ENCODE peak calls at places on chromosomes 2 and 18, in eight cellular contexts. C is HFF-Myc, I is GM10248, N is HFFc6, D is astrocyte, E is stomach, R is fibroblast of mammary gland, O is adrenal gland. H is an unnamed sample.
A peak's percentile ranks its signal among the peaks of the same experiment; 100 is the strongest.

GRCh38 chr2:85705680-85706039 is 11.5 kb downstream of the GNLY start:
- DNase-seq in C (peak; percentile 59), I (no peak), N (peak; percentile 65), D (peak; percentile 98), E (peak; percentile 50), R (peak; percentile 99), O (peak; percentile 81), H (no peak)

GRCh38 chr18:78138993-78139496 is 840.6 kb upstream of the SALL3 start:
- DNase-seq in C (no peak), I (no peak), N (no peak), D (no peak), E (no peak), R (no peak), O (no peak), H (no peak)

GRCh38 chr2:2573658-2574293 is 242.7 kb upstream of the MYT1L start:
- DNase-seq in C (no peak), I (no peak), N (peak; percentile 1), D (peak; percentile 2), E (peak; percentile 14), R (peak; percentile 11), O (no peak), H (no peak)

GRCh38 chr2:12502759-12503158 is 214.0 kb upstream of the TRIB2 start:
- DNase-seq in C (peak; percentile 60), I (no peak), N (peak; percentile 42), D (peak; percentile 79), E (no peak), R (peak; percentile 83), O (no peak), H (no peak)

GRCh38 chr2:240232961-240233890 is 92.8 kb upstream of the OTOS start:
- DNase-seq in C (peak; percentile 24), I (peak; percentile 76), N (peak; percentile 79), D (peak; percentile 65), E (peak; percentile 92), R (peak; percentile 76), O (peak; percentile 97), H (peak; percentile 94)

GRCh38 chr2:16123421-16123820 is 183.1 kb downstream of the MYCN start:
- DNase-seq in C (no peak), I (no peak), N (no peak), D (no peak), E (no peak), R (no peak), O (no peak), H (no peak)

GRCh38 chr2:239114616-239115265 is 266.9 kb downstream of the TWIST2 start:
- DNase-seq in C (no peak), I (no peak), N (no peak), D (no peak), E (no peak), R (no peak), O (no peak), H (no peak)

GRCh38 chr2:129255610-129256313 is 723.7 kb upstream of the RAB6C start:
- DNase-seq in C (no peak), I (no peak), N (no peak), D (no peak), E (no peak), R (no peak), O (no peak), H (no peak)

GRCh38 chr2:133844214-133844892 is 276.1 kb upstream of the NCKAP5 start:
- DNase-seq in C (peak; percentile 50), I (peak; percentile 77), N (peak; percentile 73), D (peak; percentile 75), E (peak; percentile 72), R (peak; percentile 72), O (peak; percentile 67), H (peak; percentile 78)

GRCh38 chr2:113227290-113227689 is 51.4 kb downstream of the PAX8 start:
- DNase-seq in C (no peak), I (no peak), N (no peak), D (no peak), E (no peak), R (no peak), O (no peak), H (no peak)

GRCh38 chr2:211512746-211513145 is 956.3 kb downstream of the CPS1 start:
- DNase-seq in C (no peak), I (no peak), N (no peak), D (no peak), E (no peak), R (no peak), O (no peak), H (no peak)

GRCh38 chr2:203782262-203782976 is 76.0 kb downstream of the CD28 start:
- DNase-seq in C (peak; percentile 88), I (peak; percentile 55), N (peak; percentile 97), D (peak; percentile 98), E (peak; percentile 34), R (peak; percentile 99), O (peak; percentile 60), H (peak; percentile 41)

GRCh38 chr2:210072922-210073509 is 70.6 kb downstream of the RPE start:
- DNase-seq in C (peak; percentile 5), I (peak; percentile 18), N (peak; percentile 32), D (peak; percentile 18), E (no peak), R (peak; percentile 62), O (peak; percentile 40), H (no peak)

GRCh38 chr2:223460774-223461211 is 141.4 kb downstream of the SCG2 start:
- DNase-seq in C (peak; percentile 45), I (no peak), N (peak; percentile 68), D (peak; percentile 75), E (no peak), R (peak; percentile 89), O (no peak), H (no peak)

GRCh38 chr2:24152413-24153197 is 22.2 kb upstream of the FAM228A start:
- DNase-seq in C (no peak), I (no peak), N (no peak), D (no peak), E (no peak), R (no peak), O (no peak), H (no peak)

GRCh38 chr2:30627162-30627561 is 180.1 kb downstream of the CAPN13 start:
- DNase-seq in C (no peak), I (no peak), N (no peak), D (no peak), E (no peak), R (no peak), O (no peak), H (no peak)

GRCh38 chr2:152242787-152243472 is 67.4 kb upstream of the STAM2 start:
- DNase-seq in C (no peak), I (no peak), N (no peak), D (no peak), E (no peak), R (no peak), O (no peak), H (no peak)

GRCh38 chr2:193584001-193584400 is 1389.3 kb upstream of the TMEFF2 start:
- DNase-seq in C (no peak), I (no peak), N (no peak), D (no peak), E (no peak), R (peak; percentile 41), O (no peak), H (peak; percentile 33)
- TF ChIP-seq CTCF in C (no peak), I (no peak), N (no peak), D (peak; percentile 39), E (no peak), R (peak; percentile 39), O (no peak), H (peak; percentile 6)

GRCh38 chr2:96599941-96600340 is 38.2 kb downstream of the KANSL3 start:
- DNase-seq in C (no peak), I (no peak), N (no peak), D (no peak), E (no peak), R (no peak), O (no peak), H (no peak)
- TF ChIP-seq CTCF in C (no peak), I (no peak), N (no peak), D (no peak), E (no peak), R (no peak), O (no peak), H (no peak)

DNA sequence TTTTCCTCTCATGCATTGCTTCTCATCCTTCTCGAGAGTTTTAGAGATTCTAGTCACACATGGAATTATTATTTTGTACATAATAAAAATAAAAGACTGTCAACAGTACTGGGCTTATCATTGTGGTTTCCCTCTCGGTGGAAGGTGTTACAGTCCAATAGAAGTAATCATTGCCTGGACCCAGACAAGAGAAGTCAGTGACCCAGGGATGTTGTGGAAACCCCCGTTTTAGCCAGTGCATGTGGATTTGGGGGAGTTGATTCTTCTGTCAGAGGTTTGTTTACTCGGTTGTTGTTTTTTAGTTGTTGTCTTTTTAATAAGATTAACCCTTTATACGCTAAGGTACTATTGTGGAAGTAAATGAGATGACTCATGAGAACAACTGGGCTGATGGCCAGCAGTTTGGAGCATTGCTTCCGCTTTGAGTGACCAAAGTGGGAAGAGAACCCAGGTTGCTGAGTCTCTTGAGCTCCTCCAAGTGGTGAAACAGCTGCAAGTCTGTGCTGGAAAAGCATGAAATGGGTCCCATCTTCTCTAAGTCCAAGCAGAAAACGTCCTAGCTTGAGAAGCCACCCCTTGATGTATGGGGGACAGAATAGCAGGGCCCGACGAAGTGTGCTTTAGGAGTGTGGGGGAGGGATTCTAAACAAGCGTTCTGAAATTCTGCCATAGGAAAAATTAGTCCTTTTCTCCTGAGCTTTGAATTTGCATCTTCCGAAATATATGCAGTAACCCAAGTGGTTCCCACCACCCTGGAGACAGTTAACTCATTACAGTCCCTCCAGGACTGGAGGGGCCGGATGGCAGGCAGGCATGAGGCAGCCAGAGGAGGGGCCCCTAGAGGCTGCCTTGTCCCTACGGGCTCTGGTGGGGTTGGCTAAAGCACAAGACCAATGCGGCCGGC is 61.8 kb upstream of the GPR45 start:
- DNase-seq in C (peak; percentile 78), I (peak; percentile 41), N (peak; percentile 77), D (peak; percentile 79), E (peak; percentile 50), R (peak; percentile 89), O (peak; percentile 72), H (no peak)
- TF ChIP-seq CTCF in C (peak; percentile 65), I (peak; percentile 14), N (peak; percentile 71), D (peak; percentile 65), E (no peak), R (peak; percentile 76), O (peak; percentile 44), H (peak; percentile 25)

GRCh38 chr18:63523660-63524059 is 18.5 kb upstream of the SERPINB12 start:
- DNase-seq in C (no peak), I (no peak), N (no peak), D (no peak), E (no peak), R (peak; percentile 20), O (no peak), H (no peak)
- TF ChIP-seq CTCF in C (peak; percentile 8), I (no peak), N (peak; percentile 55), D (no peak), E (no peak), R (no peak), O (no peak), H (no peak)

GRCh38 chr2:183244300-183244849 is 120.1 kb downstream of the NUP35 start:
- DNase-seq in C (no peak), I (no peak), N (no peak), D (no peak), E (no peak), R (no peak), O (no peak), H (peak; percentile 9)
- TF ChIP-seq CTCF in C (no peak), I (no peak), N (no peak), D (no peak), E (no peak), R (no peak), O (no peak), H (no peak)